ENCODE peak calls at places on chromosome 11, in ten cellular contexts. N, B, D, O, E, V, A, G, U and R are unnamed samples.

GRCh38 chr11:7524831-7525230 is 11.0 kb downstream of the PPFIBP2 start:
- DNase-seq in N (no peak), B (no peak), D (no peak), O (peak; percentile 18), E (no peak), V (peak; percentile 46), A (no peak), G (no peak), U (no peak), R (no peak)

GRCh38 chr11:67409781-67410368 is 5.6 kb upstream of the CARNS1 start:
- DNase-seq in N (no peak), B (no peak), D (no peak), O (peak; percentile 80), E (no peak), V (peak; percentile 89), A (peak; percentile 71), G (peak; percentile 33), U (no peak), R (no peak)

GRCh38 chr11:66851251-66851620 is 5.6 kb upstream of the LRFN4 start:
- DNase-seq in N (peak; percentile 60), B (no peak), D (no peak), O (no peak), E (peak; percentile 12), V (no peak), A (no peak), G (no peak), U (no peak), R (no peak)

GRCh38 chr11:78822931-78823423 is 248.3 kb upstream of the NARS2 start:
- DNase-seq in N (no peak), B (no peak), D (no peak), O (no peak), E (no peak), V (no peak), A (no peak), G (no peak), U (no peak), R (no peak)

GRCh38 chr11:77183421-77183984 is 55.5 kb downstream of the MYO7A start:
- DNase-seq in N (no peak), B (no peak), D (no peak), O (no peak), E (no peak), V (no peak), A (no peak), G (no peak), U (no peak), R (no peak)

GRCh38 chr11:67648140-67648795 is 2.3 kb downstream of the ACY3 start:
- DNase-seq in N (no peak), B (no peak), D (no peak), O (peak; percentile 54), E (peak; percentile 78), V (peak; percentile 67), A (peak; percentile 63), G (peak; percentile 59), U (no peak), R (no peak)

GRCh38 chr11:62958547-62959071 is 26.2 kb downstream of the SLC22A6 start:
- DNase-seq in N (no peak), B (no peak), D (peak; percentile 14), O (peak; percentile 30), E (no peak), V (no peak), A (no peak), G (no peak), U (peak; percentile 57), R (no peak)

GRCh38 chr11:120929664-120930154 is 94.2 kb upstream of the TBCEL start:
- DNase-seq in N (no peak), B (no peak), D (peak; percentile 38), O (peak; percentile 41), E (peak; percentile 45), V (no peak), A (peak; percentile 36), G (peak; percentile 61), U (no peak), R (peak; percentile 80)

GRCh38 chr11:12397953-12398352 is 20.6 kb downstream of the PARVA start:
- DNase-seq in N (no peak), B (no peak), D (peak; percentile 81), O (peak; percentile 50), E (no peak), V (no peak), A (no peak), G (no peak), U (peak; percentile 77), R (no peak)

GRCh38 chr11:12402691-12403120 is 25.3 kb downstream of the PARVA start:
- DNase-seq in N (no peak), B (no peak), D (no peak), O (no peak), E (no peak), V (no peak), A (no peak), G (no peak), U (no peak), R (no peak)

GRCh38 chr11:12402027-12402426 is 24.7 kb downstream of the PARVA start:
- DNase-seq in N (no peak), B (no peak), D (no peak), O (no peak), E (no peak), V (no peak), A (no peak), G (no peak), U (no peak), R (no peak)

GRCh38 chr11:12403122-12403994 is 26.0 kb downstream of the PARVA start:
- DNase-seq in N (no peak), B (no peak), D (no peak), O (no peak), E (no peak), V (no peak), A (no peak), G (no peak), U (no peak), R (no peak)

DNA sequence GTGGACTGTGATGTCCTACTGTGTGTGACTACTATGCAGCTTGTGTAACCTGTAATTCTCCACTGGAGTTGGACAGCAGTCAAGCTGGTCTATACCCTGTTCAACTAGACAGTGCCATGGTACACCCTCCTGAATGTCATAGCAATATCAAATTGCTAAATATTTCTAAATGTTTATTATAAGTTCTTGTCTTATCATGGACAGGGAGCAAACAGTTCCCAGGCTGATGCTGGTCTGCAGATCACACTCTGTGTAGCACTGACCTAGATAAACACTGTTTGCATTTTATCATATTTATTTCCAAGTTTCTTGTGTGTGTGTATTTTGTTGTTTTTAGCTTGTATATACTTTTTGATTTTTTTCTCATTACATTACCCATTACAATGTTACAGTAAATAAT is 22.0 kb downstream of the PARVA start:
- DNase-seq in N (no peak), B (no peak), D (no peak), O (no peak), E (no peak), V (no peak), A (no peak), G (no peak), U (no peak), R (no peak)
- TF ChIP-seq POLR2A in N (no peak), B (no peak), D (no peak), O (no peak), E (no peak), V (no peak), A (no peak), G (no peak), U (no peak), R (no peak)

GRCh38 chr11:57424802-57425564 is 1.9 kb downstream of the SLC43A3 start:
- DNase-seq in N (peak; percentile 85), B (peak; percentile 53), D (peak; percentile 70), O (peak; percentile 66), E (peak; percentile 60), V (peak; percentile 66), A (peak; percentile 56), G (no peak), U (peak; percentile 71), R (peak; percentile 99)

GRCh38 chr11:57426439-57426753 is 525 bp downstream of the SLC43A3 start:
- DNase-seq in N (no peak), B (no peak), D (no peak), O (no peak), E (no peak), V (no peak), A (no peak), G (no peak), U (no peak), R (peak; percentile 63)

GRCh38 chr11:57425565-57426438 is 1.1 kb downstream of the SLC43A3 start:
- DNase-seq in N (peak; percentile 90), B (peak; percentile 43), D (no peak), O (peak; percentile 51), E (no peak), V (no peak), A (peak; percentile 25), G (no peak), U (peak; percentile 71), R (peak; percentile 72)

GRCh38 chr11:57422669-57423068 is 4.3 kb downstream of the SLC43A3 start:
- DNase-seq in N (no peak), B (no peak), D (no peak), O (no peak), E (no peak), V (no peak), A (no peak), G (no peak), U (no peak), R (no peak)

GRCh38 chr11:57424137-57424801 is 2.7 kb downstream of the SLC43A3 start:
- DNase-seq in N (no peak), B (no peak), D (no peak), O (no peak), E (no peak), V (no peak), A (no peak), G (no peak), U (no peak), R (peak; percentile 54)
- TF ChIP-seq POLR2A in N (no peak), B (no peak), D (no peak), O (no peak), E (no peak), V (no peak), A (no peak), G (no peak), U (no peak), R (no peak)

DNA sequence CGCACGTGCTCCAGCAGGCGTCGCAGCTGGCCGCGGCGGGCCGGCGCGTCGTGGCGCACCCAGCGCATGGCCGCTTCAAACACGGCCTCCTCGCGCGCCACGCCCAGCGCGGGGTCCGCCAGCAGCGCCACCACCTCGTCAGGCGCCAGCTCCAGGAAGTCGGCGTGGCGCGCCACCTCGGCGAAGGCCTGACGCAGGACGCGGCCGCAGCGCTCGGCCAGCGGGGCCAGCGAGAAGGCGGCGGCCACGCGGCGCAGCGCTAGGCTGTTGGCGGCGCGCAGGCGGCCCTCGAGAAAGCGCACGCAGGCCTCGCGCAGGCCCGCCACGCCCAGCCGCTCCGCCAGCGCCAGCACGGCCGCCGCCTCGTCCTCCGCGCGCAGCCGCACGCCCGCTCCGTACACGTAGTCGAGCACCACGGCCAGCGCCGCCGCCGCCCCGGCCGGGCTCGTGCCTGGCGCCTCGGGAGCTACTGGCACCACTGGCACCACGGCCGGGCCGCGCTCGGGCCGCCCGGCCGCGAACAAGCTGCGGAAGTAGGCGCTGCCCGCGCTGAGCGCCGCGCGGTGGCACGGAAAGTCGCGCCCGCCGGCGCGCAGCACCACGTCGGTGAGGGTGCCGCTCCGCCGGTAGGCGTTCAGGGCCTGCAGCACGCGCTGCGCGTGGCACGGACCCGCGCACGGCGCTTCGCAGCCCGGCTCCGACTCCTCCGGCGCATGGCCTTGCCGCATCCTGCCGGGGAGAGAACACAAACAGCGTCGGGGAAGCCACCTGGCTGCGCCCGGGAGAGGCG is 2.9 kb downstream of the KLHL35 start:
- DNase-seq in N (no peak), B (peak; percentile 44), D (no peak), O (peak; percentile 71), E (peak; percentile 77), V (no peak), A (peak; percentile 76), G (no peak), U (peak; percentile 43), R (peak; percentile 90)
- TF ChIP-seq POLR2A in N (no peak), B (no peak), D (no peak), O (no peak), E (no peak), V (no peak), A (no peak), G (peak; percentile 33), U (no peak), R (peak; percentile 24)

DNA sequence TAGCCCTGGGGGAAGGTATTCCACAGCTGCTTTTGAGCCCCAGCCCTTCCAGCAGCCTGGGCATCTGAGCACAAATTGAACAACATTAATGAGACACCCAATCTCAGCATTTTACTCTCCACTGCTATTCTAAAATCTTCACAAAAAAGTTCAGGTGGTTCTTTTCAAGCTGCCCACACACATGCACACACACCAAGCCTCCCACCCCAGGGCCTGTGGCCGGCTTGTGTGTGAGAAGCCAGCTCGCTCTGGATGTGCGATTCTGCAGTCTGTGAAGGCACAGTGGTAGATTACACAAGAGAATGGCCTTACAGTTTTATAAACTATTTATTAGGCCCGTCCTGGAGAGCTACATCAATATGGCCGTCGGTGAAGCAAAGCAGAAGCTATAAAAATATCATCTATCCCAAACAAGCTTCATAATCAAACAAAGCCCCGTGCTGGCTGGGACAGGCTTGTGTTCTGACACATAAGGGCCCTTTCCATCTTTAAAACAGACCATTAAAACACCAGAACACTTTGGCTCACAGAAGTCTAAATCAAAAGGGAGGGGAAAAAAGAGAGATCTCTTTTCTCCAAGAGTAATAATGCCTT is 240.5 kb downstream of the OPCML start:
- DNase-seq in N (no peak), B (no peak), D (no peak), O (no peak), E (no peak), V (no peak), A (no peak), G (no peak), U (no peak), R (no peak)
- TF ChIP-seq POLR2A in N (no peak), B (no peak), D (no peak), O (no peak), E (no peak), V (no peak), A (no peak), G (no peak), U (no peak), R (no peak)